ENCODE peak calls at places on chromosomes 7 and 10, in ten cellular contexts. E is activated naive CD8-positive, alpha-beta T cell treated with anti-CD3 and anti-CD28 coated beads, Interleukin-2, amount 50 U/mL, for 24 hours; V is stimulated activated CD8-positive, alpha-beta memory T cell treated with anti-CD3 and anti-CD28 coated beads, Interleukin-2, amount 100 ng/mL, for 1 hour; Q is cardiac septum; S is AG10803; D is stimulated activated CD4-positive, alpha-beta T cell treated with anti-CD3 and anti-CD28 coated beads, Interleukin-2, amount 100 ng/mL, for 4 hours; H is activated naive CD4-positive, alpha-beta T cell treated with anti-CD3 and anti-CD28 coated beads for 36 hours; B is retina; T is foreskin fibroblast; I is anterior cingulate cortex. W is an unnamed sample.

GRCh38 chr10:129707406-129708388 is 240.7 kb downstream of the MGMT start:
- DNase-seq in Q (no peak), E (no peak), H (no peak), V (no peak), S (peak), D (no peak), T (no peak), B (no peak), I (no peak), W (no peak)

GRCh38 chr7:7795736-7796135 is 77.3 kb upstream of the RPA3 start:
- DNase-seq in V (no peak), E (no peak), B (no peak), I (no peak), T (peak), H (no peak), Q (no peak), D (no peak), S (peak), W (no peak)

GRCh38 chr10:21427804-21428481 is 97.5 kb downstream of the SKIDA1 start:
- DNase-seq in Q (no peak), I (no peak), D (no peak), T (peak), E (no peak), B (no peak), S (peak), V (no peak), H (peak), W (no peak)

GRCh38 chr10:79260803-79261740 is 86.2 kb upstream of the PPIF start:
- DNase-seq in Q (no peak), B (peak), T (peak), D (no peak), V (no peak), S (peak), H (no peak), E (no peak), I (peak), W (no peak)

GRCh38 chr7:78523903-78524302 is 725.3 kb downstream of the PHTF2 start:
- DNase-seq in S (no peak), D (no peak), Q (no peak), E (no peak), I (no peak), H (no peak), V (no peak), B (no peak), T (no peak), W (no peak)

GRCh38 chr7:149184274-149184673 is 11.1 kb upstream of the ZNF282 start:
- DNase-seq in T (no peak), V (no peak), S (no peak), I (no peak), B (no peak), H (no peak), Q (no peak), D (no peak), E (no peak), W (no peak)

GRCh38 chr10:89481662-89482061 is 53.7 kb downstream of the SLC16A12 start:
- DNase-seq in S (peak), E (no peak), I (no peak), H (no peak), V (no peak), B (no peak), Q (no peak), T (peak), D (no peak), W (no peak)

GRCh38 chr7:17774248-17774647 is 166.0 kb downstream of the SNX13 start:
- DNase-seq in H (no peak), S (peak), B (no peak), D (no peak), Q (no peak), I (no peak), T (peak), E (no peak), V (no peak), W (no peak)

GRCh38 chr10:110392860-110393732 is 88.4 kb upstream of the SMNDC1 start:
- DNase-seq in V (no peak), Q (no peak), B (no peak), E (no peak), I (peak), H (no peak), S (peak), D (no peak), T (peak), W (no peak)

GRCh38 chr7:43053968-43054367 is 58.5 kb upstream of the HECW1 start:
- DNase-seq in S (no peak), E (no peak), I (no peak), V (no peak), B (no peak), T (no peak), Q (no peak), H (no peak), D (no peak), W (no peak)

GRCh38 chr10:61010863-61011262 is 66.9 kb upstream of the RHOBTB1 start:
- DNase-seq in V (no peak), Q (no peak), S (no peak), E (no peak), H (no peak), D (no peak), B (no peak), T (no peak), I (no peak), W (no peak)

GRCh38 chr10:102287538-102287937 is 42.2 kb downstream of the GBF1 start:
- DNase-seq in B (no peak), D (no peak), H (no peak), V (no peak), Q (no peak), S (no peak), E (no peak), I (no peak), T (no peak), W (no peak)

GRCh38 chr10:85598646-85599045 is 767.9 kb downstream of the GRID1 start:
- DNase-seq in B (no peak), S (no peak), I (no peak), H (no peak), V (no peak), E (no peak), D (no peak), Q (no peak), T (no peak), W (no peak)

GRCh38 chr10:70331486-70332268 is 47.9 kb upstream of the NPFFR1 start:
- DNase-seq in E (no peak), I (no peak), H (peak), T (peak), V (no peak), B (no peak), S (peak), Q (peak), D (no peak), W (no peak)

GRCh38 chr7:131075406-131075805 is 252.3 kb upstream of the MKLN1 start:
- DNase-seq in E (no peak), D (no peak), S (no peak), B (no peak), T (no peak), H (no peak), I (no peak), V (no peak), Q (no peak), W (no peak)

GRCh38 chr7:139457153-139457946 is 26.1 kb downstream of the KLRG2 start:
- DNase-seq in S (no peak), T (no peak), V (no peak), D (no peak), Q (no peak), B (no peak), E (no peak), H (no peak), I (no peak), W (no peak)

GRCh38 chr10:63281967-63282366 is 148.8 kb downstream of the NRBF2 start:
- DNase-seq in T (peak), S (peak), E (no peak), D (no peak), I (no peak), Q (no peak), B (no peak), H (no peak), V (no peak), W (no peak)

GRCh38 chr10:113268186-113268585 is 284.7 kb upstream of the HABP2 start:
- DNase-seq in S (peak), Q (no peak), I (no peak), B (no peak), V (no peak), D (no peak), T (peak), H (no peak), E (no peak), W (no peak)

GRCh38 chr7:107387573-107388219 is 82.2 kb upstream of the GPR22 start:
- DNase-seq in B (no peak), D (no peak), V (no peak), T (peak), H (no peak), Q (no peak), S (peak), I (no peak), E (no peak), W (no peak)

GRCh38 chr7:2493205-2493604 is 17.0 kb upstream of the GRIFIN start:
- DNase-seq in H (no peak), B (no peak), E (no peak), D (no peak), V (no peak), T (no peak), I (no peak), S (no peak), Q (no peak), W (no peak)

GRCh38 chr7:125363873-125364272 is 434.2 kb upstream of the POT1 start:
- DNase-seq in T (no peak), V (no peak), E (no peak), H (no peak), I (no peak), D (no peak), B (no peak), Q (no peak), S (no peak), W (no peak)

GRCh38 chr7:42939457-42940240 is 7.5 kb downstream of the MRPL32 start:
- DNase-seq in V (no peak), Q (no peak), T (no peak), H (peak), S (no peak), D (no peak), B (no peak), I (no peak), E (no peak), W (no peak)

GRCh38 chr7:22943997-22944396 is 69.9 kb downstream of the HYCC1 start:
- DNase-seq in T (peak), D (no peak), H (no peak), Q (no peak), E (no peak), B (no peak), V (no peak), I (no peak), S (peak), W (no peak)

GRCh38 chr7:99193527-99194214 is 14.2 kb downstream of the KPNA7 start:
- DNase-seq in B (no peak), I (no peak), D (no peak), Q (peak), T (peak), V (no peak), E (no peak), H (no peak), S (peak), W (no peak)

GRCh38 chr10:4686644-4686996 is 139.4 kb upstream of the AKR1E2 start:
- DNase-seq in H (peak), V (no peak), I (no peak), E (peak), T (peak), S (peak), Q (no peak), B (no peak), D (peak), W (no peak)

GRCh38 chr7:143381427-143382125 is 431 bp downstream of the ZYX start:
- DNase-seq in V (no peak), H (no peak), D (no peak), E (no peak), I (no peak), B (peak), Q (no peak), T (peak), S (peak), W (no peak)

GRCh38 chr10:6384847-6385246 is 182.1 kb downstream of the PFKFB3 start:
- DNase-seq in S (no peak), B (no peak), D (no peak), I (no peak), Q (no peak), H (no peak), T (no peak), E (no peak), V (no peak), W (no peak)

GRCh38 chr10:5234106-5234877 is 37.7 kb downstream of the AKR1C4 start:
- DNase-seq in H (no peak), Q (no peak), B (no peak), S (peak), T (peak), V (no peak), E (no peak), I (no peak), D (no peak), W (no peak)

GRCh38 chr10:24897326-24897926 is 55.0 kb downstream of the PRTFDC1 start:
- DNase-seq in I (no peak), S (peak), Q (no peak), T (peak), V (no peak), H (peak), B (no peak), E (no peak), D (no peak), W (no peak)

GRCh38 chr7:131455546-131455945 is 100.9 kb downstream of the PODXL start:
- DNase-seq in D (no peak), Q (no peak), I (no peak), S (no peak), B (no peak), T (no peak), E (no peak), H (no peak), V (no peak), W (no peak)

GRCh38 chr10:122669842-122670241 is 29.8 kb downstream of the C10orf120 start:
- DNase-seq in S (no peak), H (no peak), D (no peak), E (no peak), Q (no peak), I (no peak), V (no peak), T (no peak), B (no peak), W (no peak)

GRCh38 chr10:122323941-122324675 is 50.4 kb upstream of the PLEKHA1 start:
- DNase-seq in Q (no peak), E (no peak), B (no peak), S (peak), H (no peak), I (no peak), V (no peak), D (no peak), T (peak), W (no peak)

GRCh38 chr7:66206116-66206908 is 1.2 kb downstream of the TPST1 start:
- DNase-seq in T (no peak), I (no peak), H (no peak), B (no peak), S (peak), D (no peak), V (no peak), Q (no peak), E (no peak), W (no peak)

GRCh38 chr7:38731195-38731594 is 100.0 kb upstream of the AMPH start:
- DNase-seq in E (no peak), B (no peak), I (no peak), Q (no peak), D (no peak), S (peak), H (no peak), T (peak), V (no peak), W (no peak)

GRCh38 chr7:90625562-90625961 is 29.4 kb downstream of the CDK14 start:
- DNase-seq in T (peak), H (no peak), D (no peak), S (peak), B (peak), I (no peak), E (no peak), V (no peak), Q (no peak), W (no peak)

W was measured in central memory CD8-positive, alpha-beta T cell.